ENCODE peak calls at places on chromosomes 3 and 15, in ten cellular contexts. O is HTR-8/SVneo; V is activated CD4-positive, CD25-positive, alpha-beta regulatory T cell; S is NCI-H1417; M is Daoy; E is AG10803; X is B cell; F is HT-29; I is psoas muscle; B is nephron progenitor cell. C is an unnamed sample.

GRCh38 chr15:96328101-96328958 is 2.2 kb upstream of the NR2F2 start:
- DNase-seq in I (no peak), O (no peak), E (no peak), B (no peak), X (no peak), F (peak; percentile 53), S (no peak), M (no peak), V (no peak), C (no peak)

GRCh38 chr3:178949896-178950295 is 121.7 kb downstream of the ZMAT3 start:
- DNase-seq in O (no peak), B (no peak), F (no peak), S (no peak), E (no peak), I (no peak), X (no peak), M (no peak), V (no peak), C (no peak)

GRCh38 chr15:39312984-39313383 is 267.9 kb upstream of the THBS1 start:
- DNase-seq in X (no peak), F (peak; percentile 70), B (no peak), S (no peak), O (peak; percentile 11), I (no peak), E (no peak), V (no peak), M (peak; percentile 41), C (no peak)

GRCh38 chr3:120382941-120383447 is 33.8 kb upstream of the LRRC58 start:
- DNase-seq in V (no peak), S (no peak), I (no peak), X (no peak), F (no peak), E (no peak), M (no peak), B (no peak), O (no peak), C (no peak)

GRCh38 chr3:181581651-181582050 is 130.1 kb upstream of the SOX2 start:
- DNase-seq in O (no peak), V (no peak), M (peak; percentile 8), S (no peak), E (peak; percentile 8), B (no peak), F (no peak), I (no peak), X (no peak), C (no peak)

GRCh38 chr15:28871168-28871567 is 14.6 kb upstream of the APBA2 start:
- DNase-seq in B (no peak), M (no peak), E (no peak), S (no peak), V (no peak), I (no peak), O (no peak), F (no peak), X (no peak), C (no peak)

GRCh38 chr3:80114694-80115093 is 346.9 kb upstream of the ROBO1 start:
- DNase-seq in F (no peak), S (no peak), V (no peak), B (no peak), I (no peak), E (no peak), M (no peak), O (no peak), X (no peak), C (no peak)

GRCh38 chr3:53485675-53486365 is 8.6 kb upstream of the CACNA1D start:
- DNase-seq in S (peak; percentile 16), X (no peak), B (no peak), V (no peak), E (no peak), M (no peak), O (no peak), F (peak; percentile 72), I (no peak), C (no peak)

GRCh38 chr15:52143862-52144261 is 31.3 kb upstream of the BCL2L10 start:
- DNase-seq in S (no peak), B (no peak), X (no peak), M (peak; percentile 84), I (no peak), F (peak; percentile 28), E (peak; percentile 98), O (peak; percentile 91), V (no peak), C (no peak)

GRCh38 chr15:64224508-64224907 is 61.7 kb upstream of the PPIB start:
- DNase-seq in M (no peak), X (no peak), F (peak; percentile 35), E (peak; percentile 63), S (peak; percentile 41), B (no peak), V (no peak), O (no peak), I (no peak), C (no peak)

GRCh38 chr3:99626415-99626788 is 12.0 kb upstream of the COL8A1 start:
- DNase-seq in S (no peak), I (no peak), M (no peak), F (no peak), E (no peak), O (no peak), V (no peak), B (no peak), X (no peak), C (no peak)

GRCh38 chr15:39016706-39017105 is 452.1 kb upstream of the RASGRP1 start:
- DNase-seq in E (peak; percentile 59), M (peak; percentile 78), B (no peak), F (no peak), O (no peak), I (no peak), X (no peak), S (no peak), V (no peak), C (no peak)

GRCh38 chr3:81443457-81443782 is 318.0 kb downstream of the GBE1 start:
- DNase-seq in M (no peak), O (no peak), X (no peak), I (no peak), F (no peak), V (no peak), E (no peak), B (no peak), S (no peak), C (no peak)

GRCh38 chr15:37028609-37029287 is 71.6 kb downstream of the MEIS2 start:
- DNase-seq in E (peak; percentile 95), M (no peak), F (no peak), S (no peak), V (no peak), O (peak; percentile 8), I (no peak), X (no peak), B (no peak), C (no peak)

GRCh38 chr3:195151866-195152526 is 119.0 kb downstream of the XXYLT1 start:
- DNase-seq in X (no peak), F (peak; percentile 47), B (no peak), M (peak; percentile 91), I (no peak), E (peak; percentile 68), S (no peak), V (no peak), O (peak; percentile 43), C (no peak)

GRCh38 chr3:135147657-135148056 is 352.6 kb downstream of the EPHB1 start:
- DNase-seq in B (no peak), I (no peak), S (no peak), E (no peak), M (no peak), V (no peak), O (no peak), F (no peak), X (no peak), C (no peak)

GRCh38 chr3:114660124-114660523 is 366.3 kb downstream of the TIGIT start:
- DNase-seq in E (peak; percentile 66), F (no peak), I (no peak), B (no peak), X (no peak), M (no peak), O (no peak), S (no peak), V (no peak), C (no peak)

GRCh38 chr15:90698629-90699028 is 18.5 kb upstream of the BLM start:
- DNase-seq in X (no peak), S (no peak), V (no peak), F (no peak), E (no peak), B (no peak), M (no peak), I (no peak), O (no peak), C (no peak)

GRCh38 chr3:171347017-171347979 is 112.9 kb downstream of the TNIK start:
- DNase-seq in E (peak; percentile 28), X (no peak), O (no peak), I (no peak), F (no peak), S (no peak), V (no peak), M (peak; percentile 55), B (no peak), C (no peak)

GRCh38 chr3:14505803-14506500 is 34.2 kb downstream of the GRIP2 start:
- DNase-seq in E (no peak), O (no peak), B (no peak), S (no peak), F (no peak), I (no peak), M (no peak), X (no peak), V (no peak), C (no peak)

GRCh38 chr3:112357888-112358287 is 24.9 kb downstream of the CD200 start:
- DNase-seq in F (no peak), O (no peak), M (no peak), X (no peak), V (peak; percentile 7), E (no peak), I (no peak), S (no peak), B (no peak), C (peak; percentile 65)

GRCh38 chr3:115766587-115767492 is 143.5 kb downstream of the GAP43 start:
- DNase-seq in S (no peak), M (peak; percentile 42), F (no peak), V (no peak), E (peak; percentile 45), X (no peak), O (no peak), B (no peak), I (no peak), C (no peak)

GRCh38 chr15:84749111-84749991 is 959 bp downstream of the ZNF592 start:
- DNase-seq in V (peak; percentile 16), M (no peak), B (peak; percentile 38), X (no peak), I (peak; percentile 47), F (peak; percentile 64), O (no peak), E (peak; percentile 43), S (peak; percentile 70), C (no peak)

GRCh38 chr3:115084686-115085085 is 62.4 kb downstream of the ZBTB20 start:
- DNase-seq in M (no peak), B (no peak), I (no peak), F (no peak), E (no peak), O (no peak), V (no peak), S (no peak), X (no peak), C (no peak)

GRCh38 chr3:169085827-169086226 is 577.7 kb downstream of the MECOM start:
- DNase-seq in I (no peak), M (peak; percentile 65), E (peak; percentile 98), F (no peak), O (peak; percentile 44), X (no peak), B (no peak), S (no peak), V (no peak), C (no peak)

GRCh38 chr3:161599702-161600101 is 103.1 kb downstream of the OTOL1 start:
- DNase-seq in M (no peak), O (no peak), V (no peak), E (no peak), I (no peak), F (no peak), B (no peak), X (no peak), S (no peak), C (no peak)

GRCh38 chr3:147118611-147119010 is 287.7 kb downstream of the ZIC4 start:
- DNase-seq in S (no peak), V (no peak), F (no peak), O (no peak), E (no peak), B (no peak), M (no peak), X (no peak), I (no peak), C (no peak)

GRCh38 chr15:65903296-65904073 is 34.2 kb downstream of the RAB11A start:
- DNase-seq in E (peak; percentile 12), M (no peak), B (no peak), I (no peak), X (no peak), F (peak; percentile 50), O (peak; percentile 32), S (no peak), V (no peak), C (no peak)

C was measured in posterior cingulate gyrus.